ENCODE peak calls at places on chromosomes 2 and 18, in six cellular contexts. U is Right ventricle myocardium superior, A is HTR-8/SVneo, D is osteocyte, K is AG09309, C is Calu3. L is an unnamed sample.

GRCh38 chr18:3648695-3649094 is 198.7 kb downstream of the TGIF1 start:
- DNase-seq in U (no peak), A (no peak), D (no peak), K (no peak), C (no peak), L (no peak)

GRCh38 chr2:233409286-233409991 is 55.1 kb downstream of the DGKD start:
- DNase-seq in U (peak), A (no peak), D (peak), K (no peak), C (peak), L (no peak)

GRCh38 chr18:67509711-67510110 is 6.8 kb downstream of the DSEL start:
- DNase-seq in U (no peak), A (no peak), D (no peak), K (peak), C (no peak), L (peak)

GRCh38 chr2:112061840-112062239 is 6.8 kb downstream of the TMEM87B start:
- DNase-seq in U (no peak), A (no peak), D (no peak), K (no peak), C (no peak), L (no peak)

GRCh38 chr2:104701471-104701911 is 152.4 kb upstream of the POU3F3 start:
- DNase-seq in U (no peak), A (no peak), D (no peak), K (no peak), C (no peak), L (no peak)

GRCh38 chr18:5058768-5059539 is 138.1 kb downstream of the AKAIN1 start:
- DNase-seq in U (no peak), A (no peak), D (no peak), K (no peak), C (no peak), L (peak)

GRCh38 chr2:96534701-96535181 is 1.8 kb upstream of the ARID5A start:
- DNase-seq in U (no peak), A (no peak), D (no peak), K (no peak), C (no peak), L (no peak)

GRCh38 chr2:194452504-194452903 is 1204.5 kb upstream of the SLC39A10 start:
- DNase-seq in U (no peak), A (no peak), D (no peak), K (no peak), C (no peak), L (no peak)

GRCh38 chr18:22489694-22490093 is 72.0 kb upstream of the CTAGE1 start:
- DNase-seq in U (no peak), A (no peak), D (no peak), K (no peak), C (no peak), L (no peak)

GRCh38 chr2:191155608-191156071 is 4.8 kb upstream of the STAT4 start:
- DNase-seq in U (no peak), A (no peak), D (no peak), K (peak), C (no peak), L (no peak)

GRCh38 chr2:231709636-231709980 is 1.3 kb downstream of the PTMA start:
- DNase-seq in U (peak), A (no peak), D (no peak), K (no peak), C (peak), L (no peak)

GRCh38 chr2:239630618-239631286 is 229.9 kb upstream of the HDAC4 start:
- DNase-seq in U (no peak), A (peak), D (no peak), K (peak), C (no peak), L (peak)

GRCh38 chr18:22490429-22490846 is 72.7 kb upstream of the CTAGE1 start:
- DNase-seq in U (no peak), A (no peak), D (no peak), K (no peak), C (no peak), L (no peak)

GRCh38 chr2:110714824-110715223 is 17.5 kb upstream of the ACOXL start:
- DNase-seq in U (no peak), A (no peak), D (no peak), K (no peak), C (no peak), L (no peak)

GRCh38 chr18:27887287-27887686 is 289.6 kb downstream of the CDH2 start:
- DNase-seq in U (no peak), A (peak), D (no peak), K (no peak), C (no peak), L (no peak)

GRCh38 chr2:231709981-231710750 is 1.8 kb downstream of the PTMA start:
- DNase-seq in U (peak), A (peak), D (peak), K (peak), C (peak), L (no peak)

GRCh38 chr2:106269591-106270291 is 75.6 kb upstream of the UXS1 start:
- DNase-seq in U (peak), A (no peak), D (peak), K (no peak), C (peak), L (no peak)

GRCh38 chr2:26574900-26575560 is 66.1 kb downstream of the CIB4 start:
- DNase-seq in U (peak), A (no peak), D (no peak), K (no peak), C (no peak), L (no peak)

GRCh38 chr2:42052702-42053481 is 5.1 kb downstream of the PKDCC start:
- DNase-seq in U (peak), A (no peak), D (no peak), K (no peak), C (no peak), L (no peak)

L was measured in stromal cell of bone marrow.